ENCODE peak calls at places on chromosomes 5 and 9, in nine cellular contexts. F, W, Y, O, Q, J, N, P and G are unnamed samples.
A peak's percentile ranks its signal among the peaks of the same experiment; 100 is the strongest.

GRCh38 chr5:178398856-178399722 is 166.5 kb upstream of the PHYKPL start:
- DNase-seq in F (no peak), W (no peak), Y (no peak), O (peak; percentile 38), Q (no peak), J (peak; percentile 56), N (no peak), P (no peak), G (no peak)

GRCh38 chr9:17578911-17579793 is at the start of gene SH3GL2:
- DNase-seq in F (peak; percentile 38), W (peak; percentile 9), Y (peak; percentile 82), O (no peak), Q (peak; percentile 74), J (no peak), N (peak; percentile 15), P (no peak), G (peak; percentile 18)

GRCh38 chr5:58335518-58335917 is 124.4 kb downstream of the PLK2 start:
- DNase-seq in F (no peak), W (no peak), Y (no peak), O (no peak), Q (no peak), J (no peak), N (no peak), P (no peak), G (no peak)

GRCh38 chr9:71604197-71605063 is 163.9 kb downstream of the CEMIP2 start:
- DNase-seq in F (peak; percentile 82), W (peak; percentile 78), Y (peak; percentile 73), O (peak; percentile 81), Q (peak; percentile 85), J (no peak), N (peak; percentile 44), P (peak; percentile 57), G (peak; percentile 90)

GRCh38 chr9:134192311-134192950 is 28.1 kb upstream of the RNU6ATAC start:
- DNase-seq in F (no peak), W (peak; percentile 2), Y (no peak), O (peak; percentile 44), Q (no peak), J (peak; percentile 70), N (no peak), P (no peak), G (no peak)

GRCh38 chr9:4086119-4087088 is 213.5 kb downstream of the GLIS3 start:
- DNase-seq in F (peak; percentile 33), W (no peak), Y (no peak), O (no peak), Q (no peak), J (no peak), N (peak; percentile 15), P (no peak), G (no peak)

GRCh38 chr9:81390802-81391456 is 298.4 kb downstream of the TLE1 start:
- DNase-seq in F (no peak), W (no peak), Y (no peak), O (no peak), Q (no peak), J (no peak), N (no peak), P (no peak), G (no peak)

GRCh38 chr9:88829276-88829675 is 162.0 kb upstream of the S1PR3 start:
- DNase-seq in F (no peak), W (no peak), Y (no peak), O (no peak), Q (no peak), J (no peak), N (no peak), P (no peak), G (no peak)

GRCh38 chr5:64299805-64300204 is 134.2 kb downstream of the RNF180 start:
- DNase-seq in F (no peak), W (no peak), Y (no peak), O (no peak), Q (no peak), J (no peak), N (no peak), P (no peak), G (no peak)

GRCh38 chr9:22111871-22112247 is 102.8 kb upstream of the CDKN2B start:
- DNase-seq in F (peak; percentile 76), W (no peak), Y (no peak), O (no peak), Q (no peak), J (no peak), N (no peak), P (no peak), G (no peak)

GRCh38 chr5:162037431-162037830 is 30.1 kb upstream of the GABRG2 start:
- DNase-seq in F (no peak), W (no peak), Y (no peak), O (no peak), Q (no peak), J (no peak), N (no peak), P (no peak), G (no peak)
- H3K4me3 ChIP-seq in F (no peak overlapping the region), W (no peak overlapping the region), Y (no peak overlapping the region), O (no peak overlapping the region), Q (no peak overlapping the region), J (no peak overlapping the region), N (no peak overlapping the region), P (no peak overlapping the region), G (no peak overlapping the region)

GRCh38 chr9:33210006-33210715 is 29.8 kb upstream of the SPINK4 start:
- DNase-seq in F (no peak), W (no peak), Y (no peak), O (no peak), Q (no peak), J (no peak), N (no peak), P (no peak), G (no peak)
- H3K4me1 ChIP-seq in F (no peaks in the 10 kb centered on the region), W (no peaks in the 10 kb centered on the region), Y (no peaks in the 10 kb centered on the region), O (no peaks in the 10 kb centered on the region), Q (no peaks in the 10 kb centered on the region), J (peaks cover 14% of the 10 kb centered on the region), N (peaks cover 11% of the 10 kb centered on the region), P (no peaks in the 10 kb centered on the region), G (no peaks in the 10 kb centered on the region)

GRCh38 chr9:136259517-136259813 is 13.9 kb upstream of the QSOX2 start:
- DNase-seq in F (no peak), W (peak; percentile 74), Y (no peak), O (no peak), Q (no peak), J (no peak), N (no peak), P (no peak), G (no peak)

GRCh38 chr9:136258299-136258625 is 12.7 kb upstream of the QSOX2 start:
- DNase-seq in F (no peak), W (no peak), Y (no peak), O (no peak), Q (no peak), J (no peak), N (no peak), P (no peak), G (no peak)

GRCh38 chr9:136257381-136258298 is 12.0 kb upstream of the QSOX2 start:
- DNase-seq in F (no peak), W (no peak), Y (no peak), O (no peak), Q (no peak), J (no peak), N (no peak), P (no peak), G (no peak)

GRCh38 chr9:136259836-136260235 is 14.2 kb upstream of the QSOX2 start:
- DNase-seq in F (no peak), W (no peak), Y (no peak), O (no peak), Q (no peak), J (no peak), N (no peak), P (no peak), G (no peak)

DNA sequence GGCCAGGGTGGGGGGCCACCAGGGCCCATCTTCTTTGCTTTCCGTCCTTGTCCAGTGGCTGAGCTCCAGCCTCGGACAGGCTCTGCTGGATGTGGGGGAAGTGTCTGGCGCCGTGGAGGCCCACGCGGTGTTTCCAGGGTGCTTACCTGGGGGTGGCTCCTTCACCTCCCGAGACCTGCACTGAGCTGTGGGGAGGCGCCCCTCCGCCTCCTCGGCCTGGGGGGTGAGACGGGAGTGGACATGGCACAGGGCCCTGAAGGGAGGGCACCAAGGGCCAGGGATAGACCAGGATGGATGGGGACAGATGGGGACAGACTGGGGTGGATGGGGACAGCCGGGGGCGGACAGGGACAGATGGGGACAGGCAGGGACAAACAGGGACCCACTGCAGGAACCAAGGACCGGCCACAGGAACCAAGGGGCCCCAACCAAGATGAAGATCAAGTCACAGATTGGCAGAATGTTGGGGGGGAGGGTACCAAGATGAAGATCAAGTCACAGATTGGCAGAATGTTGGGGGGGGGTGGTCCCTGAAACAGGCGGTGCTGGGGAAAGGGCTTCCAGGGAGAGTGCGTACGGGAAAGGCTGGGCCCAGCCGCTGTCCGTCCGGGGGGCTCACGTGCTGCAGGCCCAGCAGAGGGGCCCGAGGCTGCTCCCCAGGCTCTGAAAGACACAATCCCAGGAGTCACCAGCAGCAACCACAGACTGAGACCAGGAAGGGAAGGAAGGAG is 13.3 kb upstream of the QSOX2 start:
- DNase-seq in F (no peak), W (no peak), Y (no peak), O (no peak), Q (no peak), J (no peak), N (no peak), P (no peak), G (no peak)
- H3K4me3 ChIP-seq in F (no peak overlapping the region), W (no peak overlapping the region), Y (no peak overlapping the region), O (no peak overlapping the region), Q (no peak overlapping the region), J (no peak overlapping the region), N (no peak overlapping the region), P (no peak overlapping the region), G (no peak overlapping the region)

DNA sequence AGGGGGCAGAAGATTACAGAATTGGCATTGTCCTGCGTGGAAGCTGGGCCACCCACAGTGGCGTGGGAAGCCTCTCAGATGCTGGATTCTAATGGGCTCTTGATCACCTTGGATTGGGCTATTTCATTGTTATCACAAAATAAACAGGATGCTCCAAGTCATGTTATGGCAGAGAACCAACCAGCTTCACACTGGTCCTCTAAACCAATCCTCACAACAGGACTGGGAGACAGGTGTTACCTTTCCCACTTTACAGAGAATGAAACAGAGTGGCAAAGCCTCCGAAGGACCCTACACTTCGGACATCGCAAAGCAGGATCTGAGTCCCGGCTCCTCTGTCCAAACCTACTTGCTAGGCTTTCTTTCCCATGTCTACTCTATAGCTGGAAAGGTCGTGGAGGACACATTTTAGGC is 447 bp upstream of the SMIM3 start:
- DNase-seq in F (no peak), W (no peak), Y (no peak), O (no peak), Q (peak; percentile 30), J (no peak), N (no peak), P (no peak), G (no peak)
- H3K4me1 ChIP-seq in F (peaks cover 22% of the 10 kb centered on the region), W (peaks cover 11% of the 10 kb centered on the region), Y (peaks cover 24% of the 10 kb centered on the region), O (peaks cover 4% of the 10 kb centered on the region), Q (peaks cover 32% of the 10 kb centered on the region), J (peaks cover 33% of the 10 kb centered on the region), N (peaks cover 9% of the 10 kb centered on the region), P (peaks cover 31% of the 10 kb centered on the region), G (peaks cover 3% of the 10 kb centered on the region)